ENCODE peak calls at places on chromosomes 13 and 19, in ten cellular contexts. V, T, W, M, Z, Q, X, G, N and J are unnamed samples.

GRCh38 chr19:55206664-55207500 is 2.4 kb downstream of the PTPRH start:
- DNase-seq in N (no peak), V (peak; percentile 97), X (peak; percentile 84), M (peak; percentile 77), Q (peak; percentile 75), W (peak; percentile 60), T (peak; percentile 75), G (peak; percentile 59), Z (peak; percentile 87), J (no peak)

GRCh38 chr13:73421310-73421912 is 362.6 kb downstream of the KLF5 start:
- DNase-seq in M (no peak), Q (no peak), N (no peak), X (no peak), T (no peak), W (no peak), Z (no peak), V (peak; percentile 38), G (no peak), J (no peak)

GRCh38 chr19:28296506-28296905 is 916.4 kb downstream of the UQCRFS1 start:
- DNase-seq in Q (peak; percentile 80), V (no peak), Z (no peak), M (no peak), W (no peak), T (no peak), G (no peak), X (no peak), N (no peak), J (no peak)

GRCh38 chr19:8849232-8849631 is 17.1 kb downstream of the MBD3L1 start:
- DNase-seq in Q (no peak), T (no peak), N (no peak), M (no peak), V (no peak), W (no peak), X (no peak), Z (no peak), G (no peak), J (no peak)

GRCh38 chr19:4571305-4571917 is 11.9 kb upstream of the SEMA6B start:
- DNase-seq in N (no peak), W (no peak), T (no peak), Z (no peak), X (no peak), M (no peak), V (no peak), Q (no peak), G (no peak), J (no peak)

GRCh38 chr19:17420267-17420924 is 549 bp downstream of the MVB12A start:
- DNase-seq in N (no peak), X (peak; percentile 53), Q (no peak), M (peak; percentile 64), Z (peak; percentile 59), T (peak; percentile 55), G (no peak), W (peak; percentile 22), V (peak; percentile 35), J (peak; percentile 36)

GRCh38 chr13:46593403-46593802 is 40.4 kb downstream of the LRCH1 start:
- DNase-seq in N (no peak), M (no peak), Q (no peak), X (no peak), G (no peak), V (no peak), W (no peak), T (no peak), Z (no peak), J (peak; percentile 34)

GRCh38 chr19:5339470-5339949 is 1.1 kb downstream of the PTPRS start:
- DNase-seq in T (peak; percentile 56), V (peak; percentile 23), Q (no peak), M (no peak), X (no peak), G (no peak), Z (no peak), W (no peak), N (no peak), J (no peak)

GRCh38 chr13:80151016-80151415 is 189.9 kb downstream of the SPRY2 start:
- DNase-seq in W (no peak), Z (no peak), Q (no peak), X (no peak), V (no peak), N (no peak), M (no peak), T (no peak), G (no peak), J (no peak)

GRCh38 chr13:98688373-98688772 is 64.1 kb downstream of the SLC15A1 start:
- DNase-seq in T (no peak), W (no peak), Q (peak; percentile 20), N (no peak), M (no peak), X (no peak), G (no peak), V (no peak), Z (no peak), J (no peak)

GRCh38 chr19:49469828-49470614 is 4.0 kb upstream of the FLT3LG start:
- DNase-seq in Z (peak; percentile 44), T (no peak), X (no peak), M (peak; percentile 66), G (no peak), W (no peak), N (no peak), Q (no peak), V (no peak), J (peak; percentile 75)

GRCh38 chr19:38941979-38942378 is 11.2 kb downstream of the MRPS12 start:
- DNase-seq in V (no peak), G (no peak), T (no peak), W (no peak), M (no peak), N (no peak), X (no peak), Q (no peak), Z (no peak), J (no peak)

GRCh38 chr19:367561-367960 is 23.0 kb upstream of the MIER2 start:
- DNase-seq in Q (no peak), G (no peak), Z (peak; percentile 16), V (no peak), X (no peak), M (no peak), N (no peak), T (no peak), W (no peak), J (no peak)

GRCh38 chr13:101915755-101916107 is 463.3 kb downstream of the ITGBL1 start:
- DNase-seq in Q (no peak), X (no peak), Z (no peak), T (no peak), N (no peak), V (no peak), W (no peak), G (no peak), M (no peak), J (no peak)

GRCh38 chr13:101917833-101918755 is 465.6 kb downstream of the ITGBL1 start:
- DNase-seq in W (no peak), T (no peak), Z (peak; percentile 47), Q (no peak), G (no peak), X (no peak), M (no peak), V (no peak), N (no peak), J (no peak)

GRCh38 chr13:101917475-101917810 is 465.0 kb downstream of the ITGBL1 start:
- DNase-seq in N (no peak), T (no peak), Z (peak; percentile 42), Q (no peak), V (no peak), W (no peak), G (no peak), M (no peak), X (no peak), J (no peak)

GRCh38 chr13:101916108-101916757 is 463.8 kb downstream of the ITGBL1 start:
- DNase-seq in M (no peak), X (no peak), G (no peak), T (peak; percentile 71), N (no peak), W (peak; percentile 42), Z (peak; percentile 77), V (no peak), Q (no peak), J (no peak)

GRCh38 chr13:101916758-101917474 is 464.4 kb downstream of the ITGBL1 start:
- DNase-seq in W (peak; percentile 8), Q (no peak), T (peak; percentile 49), Z (no peak), N (no peak), G (no peak), V (no peak), X (no peak), M (no peak), J (no peak)
- TF ChIP-seq CTCF in W (no peak), Q (no peak), T (no peak), Z (no peak), N (no peak), G (no peak), V (no peak), X (no peak), M (no peak), J (no peak)

DNA sequence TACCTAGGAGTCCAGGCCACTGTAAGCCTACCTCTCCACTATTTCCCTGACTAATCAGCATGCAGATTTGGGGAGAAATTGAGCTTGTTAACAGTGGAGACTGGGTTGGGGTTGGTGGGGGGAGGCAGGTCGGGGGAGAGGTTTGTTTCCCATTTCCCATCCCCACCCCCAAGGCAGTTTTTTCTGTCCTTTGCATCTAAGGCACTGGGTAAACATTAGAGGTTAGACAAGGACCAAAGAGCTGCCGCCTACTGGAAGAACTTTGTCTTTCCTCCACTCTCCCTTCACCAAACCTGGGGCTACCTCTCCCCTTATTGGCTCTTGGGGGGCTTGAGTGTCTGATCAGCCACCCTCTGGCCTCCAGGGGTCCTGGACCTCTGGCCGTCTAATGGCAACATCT is 953 bp downstream of the KCNN4 start:
- DNase-seq in G (no peak), Q (no peak), W (no peak), N (no peak), V (peak; percentile 59), X (no peak), Z (no peak), M (no peak), T (no peak), J (no peak)
- TF ChIP-seq CTCF in G (no peak), Q (no peak), W (no peak), N (no peak), V (peak; percentile 40), X (no peak), Z (peak; percentile 23), M (no peak), T (no peak), J (no peak)

DNA sequence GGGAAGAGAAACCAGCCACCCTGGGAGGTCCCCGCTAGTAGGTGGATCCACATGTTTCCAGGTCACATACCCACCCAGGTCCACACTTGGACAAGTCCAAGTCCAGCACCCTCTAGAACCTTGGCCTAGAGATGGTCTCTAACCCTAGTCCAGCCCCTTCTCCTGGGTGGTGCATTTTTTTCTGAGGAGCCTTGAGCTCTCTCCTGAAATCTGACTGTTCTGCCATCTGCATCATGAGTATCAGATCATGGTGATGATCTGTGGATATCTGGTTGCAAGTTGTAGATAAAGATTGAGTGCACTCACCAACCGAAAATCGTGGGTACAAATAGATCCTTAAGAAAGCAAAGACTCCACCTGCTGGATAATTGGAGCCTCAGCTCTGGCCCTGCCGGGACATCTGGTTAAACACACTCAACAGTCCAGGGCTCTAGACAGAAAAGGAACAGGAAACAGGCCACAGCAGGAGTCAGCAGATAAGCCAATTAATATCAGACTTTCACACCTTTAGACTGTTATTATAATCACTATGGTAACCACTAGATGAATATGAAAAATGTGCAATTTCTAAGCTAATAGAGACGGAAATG is 41.1 kb downstream of the GPR12 start:
- DNase-seq in G (no peak), N (no peak), W (no peak), X (no peak), V (no peak), T (no peak), M (no peak), Q (peak; percentile 3), Z (no peak), J (no peak)
- TF ChIP-seq CTCF in G (peak; percentile 22), N (no peak), W (peak; percentile 12), X (no peak), V (no peak), T (no peak), M (no peak), Q (peak; percentile 21), Z (peak; percentile 49), J (no peak)

GRCh38 chr13:93951153-93951552 is 528.3 kb downstream of the DCT start:
- DNase-seq in T (no peak), Q (peak; percentile 18), W (no peak), X (no peak), N (no peak), M (no peak), G (no peak), Z (no peak), V (no peak), J (no peak)
- TF ChIP-seq CTCF in T (no peak), Q (peak; percentile 42), W (no peak), X (no peak), N (no peak), M (no peak), G (peak; percentile 34), Z (no peak), V (no peak), J (no peak)